ENCODE peak calls at places on chromosomes 4 and X, in nine cellular contexts. One of them, this sample, is unnamed.

GRCh38 chr4:52376107-52376704 is 282.9 kb downstream of the USP46 start:
- DNase-seq in GM23248: peak; percentile 73
- DNase-seq in upper lobe of right lung: no peak
- DNase-seq in SJCRH30: peak; percentile 41
- DNase-seq in right cardiac atrium: no peak
- DNase-seq in astrocyte: peak; percentile 13
- DNase-seq in right atrium auricular region: no peak
- DNase-seq in cardiac fibroblast: peak; percentile 67
- DNase-seq in lower lobe of right lung: no peak
- DNase-seq in this sample: peak; percentile 49

GRCh38 chrX:123959281-123960063 is 2.0 kb upstream of the STAG2 start:
- DNase-seq in GM23248: peak; percentile 61
- DNase-seq in upper lobe of right lung: peak; percentile 67
- DNase-seq in SJCRH30: peak; percentile 64
- DNase-seq in right cardiac atrium: peak; percentile 87
- DNase-seq in astrocyte: no peak
- DNase-seq in right atrium auricular region: no peak
- DNase-seq in cardiac fibroblast: peak; percentile 41
- DNase-seq in lower lobe of right lung: peak; percentile 50
- DNase-seq in this sample: peak; percentile 57

GRCh38 chr4:134518574-134519217 is 317.1 kb upstream of the PABPC4L start:
- DNase-seq in GM23248: no peak
- DNase-seq in upper lobe of right lung: no peak
- DNase-seq in SJCRH30: no peak
- DNase-seq in right cardiac atrium: no peak
- DNase-seq in astrocyte: no peak
- DNase-seq in right atrium auricular region: no peak
- DNase-seq in cardiac fibroblast: no peak
- DNase-seq in lower lobe of right lung: no peak
- DNase-seq in this sample: no peak

GRCh38 chrX:56554870-56555269 is 8.6 kb upstream of the UBQLN2 start:
- DNase-seq in GM23248: no peak
- DNase-seq in upper lobe of right lung: no peak
- DNase-seq in SJCRH30: no peak
- DNase-seq in right cardiac atrium: no peak
- DNase-seq in astrocyte: no peak
- DNase-seq in right atrium auricular region: no peak
- DNase-seq in cardiac fibroblast: no peak
- DNase-seq in lower lobe of right lung: no peak
- DNase-seq in this sample: no peak

GRCh38 chrX:12804655-12805054 is 13.4 kb downstream of the PRPS2 start:
- DNase-seq in GM23248: no peak
- DNase-seq in upper lobe of right lung: no peak
- DNase-seq in SJCRH30: no peak
- DNase-seq in right cardiac atrium: no peak
- DNase-seq in astrocyte: no peak
- DNase-seq in right atrium auricular region: no peak
- DNase-seq in cardiac fibroblast: no peak
- DNase-seq in lower lobe of right lung: no peak
- DNase-seq in this sample: no peak

GRCh38 chrX:38036471-38036870 is 30.1 kb downstream of the SYTL5 start:
- DNase-seq in GM23248: peak; percentile 49
- DNase-seq in upper lobe of right lung: no peak
- DNase-seq in SJCRH30: no peak
- DNase-seq in right cardiac atrium: no peak
- DNase-seq in astrocyte: peak; percentile 42
- DNase-seq in right atrium auricular region: no peak
- DNase-seq in cardiac fibroblast: peak; percentile 30
- DNase-seq in lower lobe of right lung: no peak
- DNase-seq in this sample: no peak

GRCh38 chr4:80071643-80072606 is 1.1 kb downstream of the ANTXR2 start:
- DNase-seq in GM23248: peak; percentile 65
- DNase-seq in upper lobe of right lung: peak; percentile 74
- DNase-seq in SJCRH30: peak; percentile 83
- DNase-seq in right cardiac atrium: peak; percentile 76
- DNase-seq in astrocyte: no peak
- DNase-seq in right atrium auricular region: peak; percentile 62
- DNase-seq in cardiac fibroblast: peak; percentile 38
- DNase-seq in lower lobe of right lung: peak; percentile 69
- DNase-seq in this sample: peak; percentile 54

GRCh38 chrX:36640232-36640631 is 367.9 kb upstream of the FAM47C start:
- DNase-seq in GM23248: no peak
- DNase-seq in upper lobe of right lung: no peak
- DNase-seq in SJCRH30: no peak
- DNase-seq in right cardiac atrium: no peak
- DNase-seq in astrocyte: no peak
- DNase-seq in right atrium auricular region: no peak
- DNase-seq in cardiac fibroblast: no peak
- DNase-seq in lower lobe of right lung: no peak
- DNase-seq in this sample: no peak

GRCh38 chr4:99915449-99915848 is 21.2 kb upstream of the LAMTOR3 start:
- DNase-seq in GM23248: no peak
- DNase-seq in upper lobe of right lung: no peak
- DNase-seq in SJCRH30: no peak
- DNase-seq in right cardiac atrium: no peak
- DNase-seq in astrocyte: no peak
- DNase-seq in right atrium auricular region: no peak
- DNase-seq in cardiac fibroblast: peak; percentile 4
- DNase-seq in lower lobe of right lung: no peak
- DNase-seq in this sample: no peak

GRCh38 chrX:1686642-1687041 is 71.8 kb downstream of the ASMT start:
- DNase-seq in GM23248: peak; percentile 4
- DNase-seq in upper lobe of right lung: no peak
- DNase-seq in SJCRH30: no peak
- DNase-seq in right cardiac atrium: no peak
- DNase-seq in astrocyte: peak; percentile 23
- DNase-seq in right atrium auricular region: no peak
- DNase-seq in cardiac fibroblast: peak; percentile 28
- DNase-seq in lower lobe of right lung: no peak
- DNase-seq in this sample: no peak

GRCh38 chr4:150243932-150244331 is 165.7 kb downstream of the DCLK2 start:
- DNase-seq in GM23248: no peak
- DNase-seq in upper lobe of right lung: no peak
- DNase-seq in SJCRH30: no peak
- DNase-seq in right cardiac atrium: no peak
- DNase-seq in astrocyte: no peak
- DNase-seq in right atrium auricular region: no peak
- DNase-seq in cardiac fibroblast: no peak
- DNase-seq in lower lobe of right lung: no peak
- DNase-seq in this sample: no peak

GRCh38 chr4:83276299-83277040 is 8.1 kb downstream of the COQ2 start:
- DNase-seq in GM23248: no peak
- DNase-seq in upper lobe of right lung: no peak
- DNase-seq in SJCRH30: no peak
- DNase-seq in right cardiac atrium: no peak
- DNase-seq in astrocyte: peak; percentile 16
- DNase-seq in right atrium auricular region: no peak
- DNase-seq in cardiac fibroblast: no peak
- DNase-seq in lower lobe of right lung: no peak
- DNase-seq in this sample: no peak

GRCh38 chr4:103099691-103100392 is at the start of gene BDH2:
- DNase-seq in GM23248: peak; percentile 97
- DNase-seq in upper lobe of right lung: no peak
- DNase-seq in SJCRH30: peak; percentile 61
- DNase-seq in right cardiac atrium: peak; percentile 44
- DNase-seq in astrocyte: peak; percentile 92
- DNase-seq in right atrium auricular region: peak; percentile 71
- DNase-seq in cardiac fibroblast: peak; percentile 98
- DNase-seq in lower lobe of right lung: no peak
- DNase-seq in this sample: peak; percentile 70

GRCh38 chr4:4418676-4419370 is 31.9 kb downstream of the NSG1 start:
- DNase-seq in GM23248: no peak
- DNase-seq in upper lobe of right lung: peak; percentile 46
- DNase-seq in SJCRH30: no peak
- DNase-seq in right cardiac atrium: no peak
- DNase-seq in astrocyte: no peak
- DNase-seq in right atrium auricular region: no peak
- DNase-seq in cardiac fibroblast: no peak
- DNase-seq in lower lobe of right lung: no peak
- DNase-seq in this sample: no peak

GRCh38 chr4:173410106-173410505 is 11.2 kb upstream of the SCRG1 start:
- DNase-seq in GM23248: no peak
- DNase-seq in upper lobe of right lung: no peak
- DNase-seq in SJCRH30: no peak
- DNase-seq in right cardiac atrium: no peak
- DNase-seq in astrocyte: no peak
- DNase-seq in right atrium auricular region: no peak
- DNase-seq in cardiac fibroblast: no peak
- DNase-seq in lower lobe of right lung: no peak
- DNase-seq in this sample: no peak

GRCh38 chrX:131187234-131187633 is 101.9 kb downstream of the IGSF1 start:
- DNase-seq in GM23248: no peak
- DNase-seq in upper lobe of right lung: no peak
- DNase-seq in SJCRH30: no peak
- DNase-seq in right cardiac atrium: no peak
- DNase-seq in astrocyte: no peak
- DNase-seq in right atrium auricular region: no peak
- DNase-seq in cardiac fibroblast: no peak
- DNase-seq in lower lobe of right lung: no peak
- DNase-seq in this sample: no peak

GRCh38 chr4:75612306-75612705 is 18.0 kb downstream of the CDKL2 start:
- DNase-seq in GM23248: no peak
- DNase-seq in upper lobe of right lung: no peak
- DNase-seq in SJCRH30: no peak
- DNase-seq in right cardiac atrium: no peak
- DNase-seq in astrocyte: no peak
- DNase-seq in right atrium auricular region: no peak
- DNase-seq in cardiac fibroblast: no peak
- DNase-seq in lower lobe of right lung: no peak
- DNase-seq in this sample: no peak

DNA sequence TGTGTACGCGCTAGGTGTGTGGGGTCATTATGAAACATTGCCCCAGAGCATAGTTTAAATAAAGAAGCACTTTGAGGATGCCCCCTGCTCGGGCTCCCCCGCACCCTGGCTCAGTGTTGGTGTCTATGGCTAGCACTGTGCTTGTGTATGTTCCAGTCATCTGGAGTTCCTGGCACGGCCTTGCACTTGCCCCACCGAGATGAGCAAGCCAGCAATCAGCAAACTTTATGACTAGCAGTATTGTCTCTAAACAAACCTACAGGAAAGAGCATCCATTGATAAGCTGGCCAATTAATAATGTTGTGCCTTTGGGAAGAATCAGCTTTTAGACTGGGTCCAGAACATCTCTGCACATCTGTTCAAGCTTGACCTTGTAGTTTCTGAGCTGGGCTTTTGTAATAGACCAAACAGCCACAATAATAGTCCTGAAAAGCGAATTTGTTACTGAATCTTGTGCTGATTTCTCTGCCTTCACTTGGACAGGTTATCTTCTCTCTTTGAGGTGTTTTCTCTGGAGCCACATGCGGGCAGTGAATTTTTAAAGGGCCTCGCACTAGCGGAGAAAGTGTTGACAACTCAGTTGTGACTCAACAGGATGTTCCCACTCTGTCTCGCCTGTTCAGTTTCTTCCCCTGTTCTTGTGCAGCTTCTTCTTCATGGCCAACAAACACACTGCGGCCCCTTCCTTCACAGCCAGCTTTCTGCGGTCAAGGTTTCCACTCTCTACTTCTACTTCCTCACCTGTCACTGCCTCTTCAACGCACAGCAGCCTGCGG is 895 bp upstream of the SHROOM4 start:
- DNase-seq in GM23248: peak; percentile 52
- DNase-seq in upper lobe of right lung: no peak
- DNase-seq in SJCRH30: no peak
- DNase-seq in right cardiac atrium: no peak
- DNase-seq in astrocyte: peak; percentile 43
- DNase-seq in right atrium auricular region: no peak
- DNase-seq in cardiac fibroblast: peak; percentile 58
- DNase-seq in lower lobe of right lung: no peak
- DNase-seq in this sample: no peak
- H3K4me3 ChIP-seq in GM23248: peak overlapping the region; percentile 78
- H3K4me3 ChIP-seq in upper lobe of right lung: peak overlapping the region; percentile 58
- H3K4me3 ChIP-seq in SJCRH30: peak overlapping the region; percentile 70
- H3K4me3 ChIP-seq in right cardiac atrium: peak overlapping the region; percentile 57
- H3K4me3 ChIP-seq in astrocyte: peak overlapping the region; percentile 65
- H3K4me3 ChIP-seq in right atrium auricular region: peak overlapping the region; percentile 57
- H3K4me3 ChIP-seq in cardiac fibroblast: no peak overlapping the region
- H3K4me3 ChIP-seq in lower lobe of right lung: peak overlapping the region; percentile 66
- H3K4me3 ChIP-seq in this sample: no peak overlapping the region

GRCh38 chr4:20253272-20253798 is 1.6 kb downstream of the SLIT2 start:
- DNase-seq in GM23248: peak; percentile 43
- DNase-seq in upper lobe of right lung: peak; percentile 53
- DNase-seq in SJCRH30: no peak
- DNase-seq in right cardiac atrium: no peak
- DNase-seq in astrocyte: no peak
- DNase-seq in right atrium auricular region: no peak
- DNase-seq in cardiac fibroblast: peak; percentile 43
- DNase-seq in lower lobe of right lung: no peak
- DNase-seq in this sample: no peak
- H3K4me3 ChIP-seq in GM23248: peak overlapping the region; percentile 82
- H3K4me3 ChIP-seq in upper lobe of right lung: peak overlapping the region; percentile 58
- H3K4me3 ChIP-seq in SJCRH30: no peak overlapping the region
- H3K4me3 ChIP-seq in right cardiac atrium: peak overlapping the region; percentile 37
- H3K4me3 ChIP-seq in astrocyte: peak overlapping the region; percentile 74
- H3K4me3 ChIP-seq in right atrium auricular region: peak overlapping the region; percentile 54
- H3K4me3 ChIP-seq in cardiac fibroblast: peak overlapping the region; percentile 72
- H3K4me3 ChIP-seq in lower lobe of right lung: peak overlapping the region; percentile 63
- H3K4me3 ChIP-seq in this sample: peak overlapping the region; percentile 77

GRCh38 chr4:158172558-158173258 is at the start of gene GASK1B:
- DNase-seq in GM23248: peak; percentile 75
- DNase-seq in upper lobe of right lung: no peak
- DNase-seq in SJCRH30: peak; percentile 28
- DNase-seq in right cardiac atrium: peak; percentile 63
- DNase-seq in astrocyte: peak; percentile 79
- DNase-seq in right atrium auricular region: no peak
- DNase-seq in cardiac fibroblast: peak; percentile 83
- DNase-seq in lower lobe of right lung: no peak
- DNase-seq in this sample: peak; percentile 74
- H3K4me3 ChIP-seq in GM23248: peak within 1 kb of the TSS; percentile 74
- H3K4me3 ChIP-seq in upper lobe of right lung: peak within 1 kb of the TSS; percentile 52
- H3K4me3 ChIP-seq in SJCRH30: peak within 1 kb of the TSS; percentile 54
- H3K4me3 ChIP-seq in right cardiac atrium: peak within 1 kb of the TSS; percentile 50
- H3K4me3 ChIP-seq in astrocyte: peak within 1 kb of the TSS; percentile 55
- H3K4me3 ChIP-seq in right atrium auricular region: peak within 1 kb of the TSS; percentile 69
- H3K4me3 ChIP-seq in cardiac fibroblast: peak within 1 kb of the TSS; percentile 67
- H3K4me3 ChIP-seq in lower lobe of right lung: peak within 1 kb of the TSS; percentile 53
- H3K4me3 ChIP-seq in this sample: no peak within 1 kb of the TSS

DNA sequence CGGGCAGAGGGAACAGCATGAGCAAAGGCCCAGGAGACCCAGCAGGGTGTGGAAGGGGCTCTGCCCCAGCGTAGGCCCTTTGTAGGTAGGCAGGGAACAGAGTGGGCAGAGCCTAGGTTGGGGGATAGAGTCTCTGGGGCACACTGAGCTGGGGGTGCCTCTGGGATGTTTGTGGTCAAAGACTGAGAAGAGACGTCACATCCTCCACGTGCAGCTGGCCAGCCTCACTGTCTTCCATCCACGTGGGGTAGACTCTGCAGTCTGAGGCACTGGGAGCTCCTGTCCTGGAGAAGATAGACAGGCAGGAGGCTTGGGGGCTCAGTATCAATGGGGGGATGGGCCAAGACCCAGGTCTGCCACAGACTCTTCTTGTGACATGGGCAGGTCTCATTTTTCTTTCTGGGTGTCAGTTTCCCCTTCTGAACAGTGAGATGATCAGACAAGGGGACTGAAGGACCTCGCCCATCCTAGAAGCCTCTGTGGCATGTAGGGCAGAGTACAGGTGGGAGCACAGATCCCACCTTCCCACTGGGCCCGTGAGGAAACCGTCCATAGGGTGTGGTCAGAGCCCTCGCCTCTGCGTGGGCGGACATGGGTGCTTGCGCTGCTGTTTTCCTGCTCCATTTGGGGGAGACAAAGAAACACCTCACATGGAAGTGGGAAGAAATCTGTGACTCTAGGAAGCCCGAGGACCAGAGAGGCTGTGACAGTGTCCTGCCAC is 22.9 kb downstream of the WFS1 start:
- DNase-seq in GM23248: no peak
- DNase-seq in upper lobe of right lung: no peak
- DNase-seq in SJCRH30: no peak
- DNase-seq in right cardiac atrium: no peak
- DNase-seq in astrocyte: no peak
- DNase-seq in right atrium auricular region: no peak
- DNase-seq in cardiac fibroblast: no peak
- DNase-seq in lower lobe of right lung: no peak
- DNase-seq in this sample: no peak
- H3K4me3 ChIP-seq in GM23248: no peak overlapping the region
- H3K4me3 ChIP-seq in upper lobe of right lung: no peak overlapping the region
- H3K4me3 ChIP-seq in SJCRH30: no peak overlapping the region
- H3K4me3 ChIP-seq in right cardiac atrium: no peak overlapping the region
- H3K4me3 ChIP-seq in astrocyte: no peak overlapping the region
- H3K4me3 ChIP-seq in right atrium auricular region: no peak overlapping the region
- H3K4me3 ChIP-seq in cardiac fibroblast: no peak overlapping the region
- H3K4me3 ChIP-seq in lower lobe of right lung: no peak overlapping the region
- H3K4me3 ChIP-seq in this sample: no peak overlapping the region